ENCODE peak calls at places on chromosomes 4 and X, in six cellular contexts. O is H9, H is OCI-LY7, C is psoas muscle, S is body of pancreas, N is upper lobe of right lung. W is an unnamed sample.

GRCh38 chr4:31370866-31371465 is 650.8 kb downstream of the PCDH7 start:
- DNase-seq in O (no peak), H (peak), C (no peak), S (no peak), N (no peak), W (no peak)

GRCh38 chr4:38857354-38858096 is 908 bp upstream of the TLR6 start:
- DNase-seq in O (no peak), H (peak), C (peak), S (peak), N (no peak), W (peak)

GRCh38 chr4:142356118-142356759 is 489.9 kb downstream of the INPP4B start:
- DNase-seq in O (no peak), H (no peak), C (no peak), S (no peak), N (no peak), W (no peak)

GRCh38 chr4:146522862-146523205 is 1.1 kb upstream of the SLC10A7 start:
- DNase-seq in O (no peak), H (peak), C (no peak), S (no peak), N (no peak), W (no peak)

GRCh38 chr4:126591583-126591982 is 1041.2 kb upstream of the INTU start:
- DNase-seq in O (no peak), H (no peak), C (no peak), S (no peak), N (no peak), W (no peak)

GRCh38 chr4:4990857-4991540 is 28.3 kb downstream of the CYTL1 start:
- DNase-seq in O (no peak), H (no peak), C (peak), S (peak), N (no peak), W (peak)

GRCh38 chr4:176791591-176792347 is 953 bp downstream of the VEGFC start:
- DNase-seq in O (peak), H (no peak), C (peak), S (no peak), N (peak), W (no peak)

GRCh38 chr4:16111533-16111932 is 27.7 kb upstream of the PROM1 start:
- DNase-seq in O (no peak), H (no peak), C (no peak), S (no peak), N (no peak), W (no peak)

GRCh38 chr4:56651071-56651384 is 30.1 kb downstream of the HOPX start:
- DNase-seq in O (no peak), H (no peak), C (no peak), S (no peak), N (no peak), W (no peak)

GRCh38 chr4:121764702-121765367 is at the start of gene SMIM43:
- DNase-seq in O (peak), H (no peak), C (no peak), S (no peak), N (peak), W (no peak)

GRCh38 chr4:113106076-113106475 is 56.6 kb downstream of the ANK2 start:
- DNase-seq in O (no peak), H (no peak), C (no peak), S (no peak), N (no peak), W (no peak)

GRCh38 chrX:115399306-115399705 is 109.8 kb downstream of the LUZP4 start:
- DNase-seq in O (no peak), H (no peak), C (no peak), S (no peak), N (no peak), W (no peak)

GRCh38 chr4:119580293-119580692 is 48.3 kb downstream of the PDE5A start:
- DNase-seq in O (no peak), H (no peak), C (no peak), S (peak), N (no peak), W (no peak)

GRCh38 chr4:101556845-101557244 is 209.5 kb upstream of the PPP3CA start:
- DNase-seq in O (no peak), H (no peak), C (no peak), S (no peak), N (no peak), W (peak)

GRCh38 chr4:30860983-30861382 is 140.8 kb downstream of the PCDH7 start:
- DNase-seq in O (no peak), H (no peak), C (no peak), S (no peak), N (no peak), W (no peak)

GRCh38 chr4:78710536-78710935 is 65.6 kb upstream of the BMP2K start:
- DNase-seq in O (no peak), H (no peak), C (no peak), S (no peak), N (no peak), W (no peak)

GRCh38 chr4:2963185-2964076 is at the start of the genes GRK4 and NOP14:
- DNase-seq in O (peak), H (peak), C (peak), S (peak), N (peak), W (peak)
- TF ChIP-seq CTCF in O (no peak), H (peak), C (peak), S (peak), N (peak), W (no peak)

DNA sequence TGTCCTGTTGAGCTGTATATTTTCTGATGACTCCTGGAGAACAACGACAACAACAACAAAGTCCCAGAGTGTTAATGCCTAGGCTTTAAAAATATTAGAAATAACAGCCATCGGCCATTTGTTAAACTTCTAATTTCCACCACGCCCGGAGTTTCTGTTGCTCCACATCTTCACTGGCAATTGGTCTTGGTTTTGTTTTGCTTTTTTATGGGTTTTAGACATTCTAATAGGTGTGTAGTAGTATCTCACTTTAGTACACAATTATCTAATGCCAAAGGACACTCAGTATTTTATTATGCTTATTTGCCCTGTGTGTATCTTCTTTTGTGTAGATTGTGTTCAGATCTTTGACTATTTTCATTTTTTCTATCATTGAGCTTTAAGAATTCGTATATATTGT is 5.0 kb downstream of the MAGEA12 start:
- DNase-seq in O (no peak), H (no peak), C (no peak), S (no peak), N (no peak), W (no peak)
- TF ChIP-seq CTCF in O (no peak), H (no peak), C (no peak), S (no peak), N (no peak), W (no peak)

GRCh38 chr4:6591781-6592180 is 16.8 kb downstream of the MAN2B2 start:
- DNase-seq in O (no peak), H (peak), C (no peak), S (no peak), N (no peak), W (no peak)
- TF ChIP-seq CTCF in O (peak), H (peak), C (no peak), S (no peak), N (no peak), W (no peak)

DNA sequence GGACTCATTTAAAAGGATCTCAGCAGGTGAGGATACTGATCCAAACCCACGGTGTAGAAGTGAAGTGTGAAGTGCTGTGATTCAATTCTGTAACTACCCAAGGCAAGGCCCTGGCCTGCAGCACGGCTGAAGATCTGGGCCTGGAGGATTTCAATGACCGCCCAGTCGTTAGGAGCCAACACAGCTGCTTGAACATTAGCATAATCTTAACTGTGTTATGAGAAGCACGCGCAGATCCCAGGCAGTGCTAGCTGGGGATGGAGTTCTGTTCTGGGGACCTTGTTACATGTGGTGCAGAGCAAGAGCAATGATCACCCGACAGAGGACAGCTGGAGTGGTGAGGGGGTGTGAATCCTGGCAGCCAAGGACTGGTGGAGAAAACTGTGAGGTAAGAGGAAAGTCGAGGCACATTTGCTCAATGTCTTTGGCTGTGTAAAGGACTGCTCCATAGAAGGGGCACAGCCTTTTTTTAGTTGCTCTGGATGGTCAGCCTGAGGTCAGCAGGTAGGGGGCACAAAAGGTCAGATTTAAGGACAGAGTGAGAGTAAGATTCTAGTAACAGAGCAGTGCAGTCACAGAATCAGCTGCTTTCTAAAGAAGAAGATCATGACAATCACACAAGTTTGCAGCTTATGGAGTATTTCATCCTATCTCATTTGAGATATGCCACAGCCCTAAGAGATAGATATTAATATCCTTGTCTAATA is 181.8 kb downstream of the DCLK2 start:
- DNase-seq in O (no peak), H (no peak), C (no peak), S (no peak), N (no peak), W (no peak)
- TF ChIP-seq CTCF in O (peak), H (no peak), C (no peak), S (no peak), N (no peak), W (no peak)

DNA sequence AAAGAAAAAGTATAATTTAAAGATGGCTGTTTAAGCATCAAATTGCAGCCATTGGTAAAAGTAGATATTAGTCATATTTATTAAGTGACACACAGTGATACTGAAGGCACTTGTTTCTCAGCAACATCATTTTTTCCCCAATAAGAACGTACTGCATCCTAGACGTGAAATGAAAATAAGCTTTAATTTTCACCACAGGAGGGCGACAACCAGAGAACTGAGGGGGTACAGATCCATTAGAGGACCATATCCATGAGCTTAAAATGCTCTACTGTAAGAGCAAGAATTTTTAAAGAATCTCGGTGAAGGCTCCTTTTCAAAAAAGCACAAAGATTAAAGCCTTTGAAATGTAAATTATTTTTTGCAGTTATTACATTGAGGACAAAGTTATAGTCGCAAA is 33.4 kb downstream of the FRG1 start:
- DNase-seq in O (no peak), H (peak), C (no peak), S (no peak), N (no peak), W (no peak)
- TF ChIP-seq CTCF in O (peak), H (peak), C (no peak), S (no peak), N (peak), W (peak)

GRCh38 chr4:94171616-94172015 is 36.0 kb upstream of the SMARCAD1 start:
- DNase-seq in O (no peak), H (no peak), C (no peak), S (no peak), N (no peak), W (no peak)
- TF ChIP-seq CTCF in O (peak), H (peak), C (no peak), S (no peak), N (peak), W (peak)

DNA sequence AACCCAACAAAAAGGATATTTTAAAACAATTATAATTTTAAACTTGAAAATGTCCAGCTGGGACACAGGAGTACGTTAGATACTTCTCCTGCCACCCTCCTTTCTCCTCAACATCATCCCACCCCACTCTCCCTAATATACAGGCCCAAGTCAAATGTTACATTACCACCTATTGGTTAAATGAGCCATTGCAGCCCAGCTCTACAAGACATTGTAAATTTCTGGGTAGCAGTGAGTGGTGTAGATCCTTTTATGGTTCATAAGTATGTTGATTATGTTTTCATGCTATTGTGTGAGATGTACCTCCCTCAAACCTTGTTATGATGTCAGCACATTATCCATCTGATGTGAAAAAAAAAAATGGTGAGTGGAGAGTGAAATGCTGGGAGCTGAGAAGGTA is 187.1 kb upstream of the BCOR start:
- DNase-seq in O (no peak), H (no peak), C (no peak), S (no peak), N (no peak), W (no peak)
- TF ChIP-seq CTCF in O (peak), H (peak), C (no peak), S (no peak), N (no peak), W (no peak)

GRCh38 chr4:69060651-69061308 is 35.5 kb upstream of the UGT2B7 start:
- DNase-seq in O (no peak), H (peak), C (no peak), S (no peak), N (no peak), W (no peak)
- TF ChIP-seq CTCF in O (peak), H (no peak), C (no peak), S (no peak), N (no peak), W (no peak)

GRCh38 chrX:139971394-139971749 is 6.1 kb upstream of the CXorf66 start:
- DNase-seq in O (no peak), H (no peak), C (no peak), S (no peak), N (no peak), W (no peak)

GRCh38 chrX:139972113-139972512 is 6.8 kb upstream of the CXorf66 start:
- DNase-seq in O (no peak), H (no peak), C (no peak), S (no peak), N (no peak), W (no peak)

GRCh38 chrX:139969286-139969685 is 4.0 kb upstream of the CXorf66 start:
- DNase-seq in O (no peak), H (no peak), C (no peak), S (no peak), N (no peak), W (no peak)

GRCh38 chrX:139965421-139965820 is at the start of gene CXorf66:
- DNase-seq in O (no peak), H (no peak), C (no peak), S (no peak), N (no peak), W (no peak)

DNA sequence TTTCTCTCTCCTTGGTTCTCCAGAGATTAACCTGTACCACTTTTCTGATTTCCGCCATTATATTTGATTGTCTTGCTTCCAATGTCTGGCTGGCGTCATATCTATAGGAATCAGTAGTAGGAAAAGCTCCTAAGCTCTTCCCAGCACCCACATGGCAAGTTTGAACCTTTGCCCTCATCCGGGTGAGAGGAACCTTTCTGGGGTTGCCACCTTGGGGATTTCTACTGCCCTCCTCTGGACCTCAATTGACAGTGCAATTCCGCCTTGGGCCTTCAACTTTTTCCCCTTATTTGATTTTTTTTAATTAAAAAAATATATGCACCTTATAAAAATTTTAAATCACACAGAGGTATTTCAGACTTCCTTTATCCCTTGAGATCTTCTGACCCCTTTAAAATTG is 2.0 kb upstream of the CXorf66 start:
- DNase-seq in O (no peak), H (peak), C (no peak), S (no peak), N (no peak), W (no peak)
- TF ChIP-seq CTCF in O (peak), H (peak), C (no peak), S (no peak), N (no peak), W (no peak)

W was measured in activated CD8-positive, alpha-beta T cell treated with anti-CD3 and anti-CD28 coated beads for 36 hours.